ENCODE peak calls at places on chromosomes 11 and 22, in nine cellular contexts. M is RWPE1, F is GM20000, E is astrocyte of the spinal cord, V is IMR-90, D is H1, I is omental fat pad, B is PC-3, C is epithelial cell of esophagus. X is an unnamed sample.

GRCh38 chr11:6927030-6927617 is 898 bp downstream of the ZNF215 start:
- DNase-seq in V (no peak), M (peak; percentile 7), C (peak; percentile 2), I (no peak), F (peak; percentile 26), B (no peak), E (no peak), D (no peak), X (no peak)

GRCh38 chr11:62137881-62138629 is 14.2 kb downstream of the INCENP start:
- DNase-seq in D (no peak), C (peak; percentile 14), E (no peak), V (no peak), I (no peak), F (no peak), M (no peak), B (no peak), X (no peak)

GRCh38 chr11:79045811-79046304 is 395.0 kb downstream of the TENM4 start:
- DNase-seq in F (no peak), D (no peak), C (peak; percentile 78), I (no peak), B (no peak), M (peak; percentile 62), E (peak; percentile 43), V (peak; percentile 58), X (peak; percentile 20)

GRCh38 chr11:63602296-63602695 is 11.9 kb downstream of the PLAAT3 start:
- DNase-seq in B (no peak), M (no peak), C (no peak), F (no peak), D (no peak), E (peak; percentile 52), I (no peak), V (peak; percentile 80), X (peak; percentile 48)

GRCh38 chr11:73645972-73646631 is at the start of gene PLEKHB1:
- DNase-seq in F (no peak), M (no peak), C (no peak), E (no peak), B (no peak), D (no peak), V (no peak), I (peak; percentile 48), X (no peak)

GRCh38 chr11:66048525-66049313 is at the start of gene GAL3ST3:
- DNase-seq in I (no peak), D (no peak), B (no peak), E (no peak), V (no peak), C (no peak), M (no peak), F (no peak), X (no peak)

GRCh38 chr22:30870451-30871345 is 97.9 kb downstream of the MORC2 start:
- DNase-seq in D (no peak), V (no peak), I (no peak), M (no peak), E (no peak), F (no peak), B (no peak), C (no peak), X (no peak)

GRCh38 chr11:62410972-62411371 is 7.9 kb upstream of the SCGB1A1 start:
- DNase-seq in M (peak; percentile 64), E (no peak), D (no peak), C (peak; percentile 49), I (no peak), F (no peak), V (no peak), B (no peak), X (no peak)

GRCh38 chr11:99814021-99814420 is 793.3 kb downstream of the CNTN5 start:
- DNase-seq in D (no peak), F (no peak), C (peak; percentile 39), I (no peak), E (peak; percentile 1), B (no peak), V (no peak), M (no peak), X (no peak)

GRCh38 chr22:27980424-27981148 is 61.5 kb upstream of the PITPNB start:
- DNase-seq in E (no peak), I (no peak), C (no peak), F (peak; percentile 12), M (no peak), V (no peak), B (no peak), D (no peak), X (no peak)

GRCh38 chr11:83819936-83820549 is 533.9 kb upstream of the CCDC90B start:
- DNase-seq in M (peak; percentile 64), F (peak; percentile 20), B (peak; percentile 80), C (peak; percentile 63), E (peak; percentile 70), D (no peak), V (peak; percentile 79), I (no peak), X (peak; percentile 79)

GRCh38 chr11:42034821-42035220 is 575.4 kb upstream of the LRRC4C start:
- DNase-seq in E (no peak), M (no peak), I (no peak), D (no peak), B (no peak), C (no peak), V (no peak), F (no peak), X (no peak)

GRCh38 chr11:93622043-93622442 is 39.4 kb upstream of the CEP295 start:
- DNase-seq in B (peak; percentile 43), E (no peak), F (no peak), D (no peak), M (no peak), V (no peak), I (no peak), C (peak; percentile 12), X (no peak)
- TF ChIP-seq CTCF in B (peak; percentile 55), E (no peak), F (no peak), D (peak; percentile 19), M (no peak), V (peak; percentile 5), I (no peak), C (peak; percentile 18), X (no peak)

GRCh38 chr22:37750596-37751162 is 53.8 kb downstream of the TRIOBP start:
- DNase-seq in I (no peak), E (no peak), D (no peak), F (no peak), V (no peak), M (no peak), C (no peak), B (no peak), X (no peak)

GRCh38 chr22:37751449-37752188 is 54.8 kb downstream of the TRIOBP start:
- DNase-seq in D (no peak), B (peak; percentile 31), V (no peak), F (no peak), E (no peak), C (no peak), I (no peak), M (no peak), X (no peak)

GRCh38 chr22:37753746-37754145 is 54.0 kb upstream of the GCAT start:
- DNase-seq in D (no peak), I (no peak), M (no peak), C (no peak), V (peak; percentile 33), E (no peak), F (no peak), B (peak; percentile 52), X (no peak)

GRCh38 chr22:37749831-37750595 is 53.2 kb downstream of the TRIOBP start:
- DNase-seq in I (no peak), F (no peak), M (peak; percentile 58), E (peak; percentile 53), D (no peak), B (no peak), C (peak; percentile 98), V (peak; percentile 78), X (peak; percentile 78)

DNA sequence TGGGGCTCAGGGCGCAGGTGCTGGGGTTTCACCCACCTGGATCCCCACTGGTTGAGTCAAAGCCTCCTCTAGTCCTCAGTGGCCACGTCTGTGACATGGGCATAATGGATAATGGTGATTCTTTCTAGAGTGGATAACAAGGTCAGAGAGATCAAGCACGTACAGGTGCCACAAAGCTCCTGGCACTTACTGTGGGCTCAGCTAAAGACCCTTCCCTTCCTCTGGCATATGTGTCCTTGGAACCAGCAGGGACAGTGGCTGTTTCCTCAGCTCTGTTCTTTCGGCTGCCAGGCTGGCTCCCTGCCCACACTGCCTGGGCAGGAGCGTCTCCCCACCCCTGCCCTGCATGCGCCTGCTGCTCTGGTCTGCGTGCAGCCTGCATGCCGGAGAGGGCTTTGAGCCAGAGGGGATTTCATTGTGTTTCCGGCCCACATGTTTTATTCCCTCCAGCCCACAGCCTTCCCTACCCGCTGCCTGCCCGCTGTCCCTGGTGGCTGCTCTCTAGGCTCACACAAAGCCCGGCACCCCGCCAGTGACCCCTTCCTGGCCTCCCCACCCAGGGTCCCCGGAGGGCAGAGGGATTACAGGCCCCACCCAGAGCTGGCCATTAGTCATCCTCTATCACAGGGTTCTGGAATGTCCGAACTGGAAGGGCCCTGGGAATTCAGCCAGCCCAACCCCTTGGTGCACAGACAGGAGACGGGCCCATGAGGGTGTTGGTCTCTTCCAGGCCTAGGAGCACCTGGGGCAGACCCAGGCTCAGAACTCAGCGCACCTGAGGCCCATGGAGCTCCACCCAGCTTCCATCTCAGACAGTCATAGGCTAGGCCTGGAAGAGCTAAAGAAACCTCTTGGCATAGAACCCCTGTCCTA is 55.3 kb upstream of the GCAT start:
- DNase-seq in D (no peak), M (peak; percentile 82), V (peak; percentile 85), I (peak; percentile 77), C (peak; percentile 89), E (peak; percentile 91), F (no peak), B (peak; percentile 98), X (peak; percentile 92)
- TF ChIP-seq CTCF in D (no peak), M (no peak), V (peak; percentile 15), I (no peak), C (peak; percentile 24), E (no peak), F (no peak), B (no peak), X (peak; percentile 50)

DNA sequence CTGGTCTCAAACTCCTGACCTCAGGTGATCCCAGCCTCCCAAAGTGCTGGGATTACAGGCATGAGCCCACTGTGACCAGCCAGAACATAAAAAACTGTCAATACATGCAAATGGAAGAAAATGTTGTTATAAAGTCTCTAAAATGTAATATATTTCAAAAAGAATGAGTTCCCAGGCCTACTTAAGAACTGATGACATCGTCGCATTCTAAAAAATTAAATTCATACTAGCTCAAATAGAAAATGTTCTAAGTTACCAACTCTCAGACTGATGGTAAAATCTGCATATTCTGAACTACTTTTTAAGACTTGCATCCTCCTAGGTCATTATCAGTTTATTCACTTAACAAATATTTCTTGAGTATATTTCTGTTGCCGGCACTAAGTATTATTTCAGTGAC is 163.3 kb downstream of the CADM1 start:
- DNase-seq in C (no peak), V (no peak), D (no peak), E (no peak), F (no peak), I (no peak), M (no peak), B (no peak), X (no peak)
- TF ChIP-seq CTCF in C (no peak), V (no peak), D (no peak), E (no peak), F (no peak), I (no peak), M (no peak), B (no peak), X (no peak)

DNA sequence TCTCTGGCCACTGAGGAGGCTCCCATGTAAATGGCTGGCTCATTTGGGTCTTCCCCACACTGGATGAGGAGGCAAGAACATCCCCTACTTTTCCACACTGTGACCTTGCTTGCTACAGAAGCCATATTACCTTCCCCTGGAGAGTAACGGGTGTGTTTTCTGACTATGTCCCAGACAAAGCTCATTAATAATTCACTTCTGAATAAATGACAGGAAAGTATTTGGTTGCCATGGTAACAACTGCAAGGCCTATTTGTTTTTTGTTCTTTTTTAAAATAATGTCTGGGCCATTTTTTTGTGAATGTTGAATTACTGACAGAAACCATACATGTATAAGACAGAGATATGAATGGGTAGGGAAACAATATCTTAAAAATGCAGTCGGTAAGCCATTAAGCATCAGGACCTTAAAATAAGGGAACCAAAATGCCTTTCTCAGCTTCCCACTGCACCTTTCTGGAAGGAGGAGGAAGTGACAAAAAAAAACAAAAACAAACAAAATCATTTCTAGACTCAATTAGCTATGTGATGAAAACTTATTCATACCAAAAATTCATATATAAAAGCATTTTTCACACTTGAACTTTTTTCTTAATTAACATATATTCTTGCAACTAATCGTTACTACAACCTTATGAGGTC is 31.9 kb downstream of the SLC1A2 start:
- DNase-seq in B (peak; percentile 9), C (peak; percentile 44), D (no peak), E (peak; percentile 16), V (peak; percentile 53), M (no peak), F (no peak), I (no peak), X (no peak)
- TF ChIP-seq CTCF in B (peak; percentile 38), C (peak; percentile 58), D (no peak), E (no peak), V (peak; percentile 60), M (no peak), F (no peak), I (no peak), X (no peak)